ENCODE peak calls at places on chromosomes 11 and 22, in ten cellular contexts. One of them, this sample, is unnamed.
A peak's percentile ranks its signal among the peaks of the same experiment; 100 is the strongest.

GRCh38 chr11:123144707-123145106 is 50.3 kb downstream of the CLMP start:
- DNase-seq in fibroblast of pulmonary artery: no peak
- DNase-seq in HT-29: no peak
- DNase-seq in left ventricle myocardium inferior: no peak
- DNase-seq in amygdala: no peak
- DNase-seq in activated CD8-positive, alpha-beta memory T cell treated with anti-CD3 and anti-CD28 coated beads for 48 hours: no peak
- DNase-seq in tibial nerve: no peak
- DNase-seq in activated CD4-positive, alpha-beta T cell treated with anti-CD3 and anti-CD28 coated beads for 36 hours: no peak
- DNase-seq in activated T-cell treated with anti-CD3 and anti-CD28 coated beads for 1 hour: no peak
- DNase-seq in activated CD8-positive, alpha-beta T cell treated with anti-CD3 and anti-CD28 coated beads, Interleukin-2, amount 10 ng/mL, durations not matched to agents 7 days and 5 days: no peak
- DNase-seq in this sample: no peak

GRCh38 chr22:19844423-19845368 is 10.0 kb downstream of the GNB1L start:
- DNase-seq in activated CD8-positive, alpha-beta memory T cell treated with anti-CD3 and anti-CD28 coated beads for 48 hours: no peak
- DNase-seq in activated CD4-positive, alpha-beta T cell treated with anti-CD3 and anti-CD28 coated beads for 36 hours: peak; percentile 46
- DNase-seq in activated T-cell treated with anti-CD3 and anti-CD28 coated beads for 1 hour: no peak
- DNase-seq in fibroblast of pulmonary artery: peak; percentile 47
- DNase-seq in HT-29: no peak
- DNase-seq in amygdala: peak; percentile 54
- DNase-seq in tibial nerve: no peak
- DNase-seq in left ventricle myocardium inferior: peak; percentile 54
- DNase-seq in activated CD8-positive, alpha-beta T cell treated with anti-CD3 and anti-CD28 coated beads, Interleukin-2, amount 10 ng/mL, durations not matched to agents 7 days and 5 days: peak; percentile 46
- DNase-seq in this sample: peak; percentile 56

GRCh38 chr11:78796956-78797355 is 222.3 kb upstream of the NARS2 start:
- DNase-seq in activated T-cell treated with anti-CD3 and anti-CD28 coated beads for 1 hour: no peak
- DNase-seq in activated CD4-positive, alpha-beta T cell treated with anti-CD3 and anti-CD28 coated beads for 36 hours: no peak
- DNase-seq in tibial nerve: no peak
- DNase-seq in left ventricle myocardium inferior: no peak
- DNase-seq in amygdala: no peak
- DNase-seq in activated CD8-positive, alpha-beta T cell treated with anti-CD3 and anti-CD28 coated beads, Interleukin-2, amount 10 ng/mL, durations not matched to agents 7 days and 5 days: no peak
- DNase-seq in activated CD8-positive, alpha-beta memory T cell treated with anti-CD3 and anti-CD28 coated beads for 48 hours: no peak
- DNase-seq in HT-29: no peak
- DNase-seq in fibroblast of pulmonary artery: peak; percentile 88
- DNase-seq in this sample: peak; percentile 96

GRCh38 chr11:118241191-118242098 is 10.7 kb downstream of the MPZL3 start:
- DNase-seq in activated CD8-positive, alpha-beta T cell treated with anti-CD3 and anti-CD28 coated beads, Interleukin-2, amount 10 ng/mL, durations not matched to agents 7 days and 5 days: peak; percentile 81
- DNase-seq in left ventricle myocardium inferior: no peak
- DNase-seq in amygdala: no peak
- DNase-seq in activated CD4-positive, alpha-beta T cell treated with anti-CD3 and anti-CD28 coated beads for 36 hours: peak; percentile 82
- DNase-seq in fibroblast of pulmonary artery: peak; percentile 29
- DNase-seq in HT-29: peak; percentile 95
- DNase-seq in activated CD8-positive, alpha-beta memory T cell treated with anti-CD3 and anti-CD28 coated beads for 48 hours: no peak
- DNase-seq in tibial nerve: no peak
- DNase-seq in activated T-cell treated with anti-CD3 and anti-CD28 coated beads for 1 hour: peak; percentile 39
- DNase-seq in this sample: peak; percentile 57

GRCh38 chr11:95074806-95075563 is 8.3 kb downstream of the SRSF8 start:
- DNase-seq in activated CD4-positive, alpha-beta T cell treated with anti-CD3 and anti-CD28 coated beads for 36 hours: no peak
- DNase-seq in activated CD8-positive, alpha-beta memory T cell treated with anti-CD3 and anti-CD28 coated beads for 48 hours: no peak
- DNase-seq in HT-29: peak; percentile 55
- DNase-seq in tibial nerve: peak; percentile 42
- DNase-seq in activated CD8-positive, alpha-beta T cell treated with anti-CD3 and anti-CD28 coated beads, Interleukin-2, amount 10 ng/mL, durations not matched to agents 7 days and 5 days: peak; percentile 18
- DNase-seq in left ventricle myocardium inferior: peak; percentile 78
- DNase-seq in fibroblast of pulmonary artery: peak; percentile 53
- DNase-seq in amygdala: peak; percentile 16
- DNase-seq in activated T-cell treated with anti-CD3 and anti-CD28 coated beads for 1 hour: no peak
- DNase-seq in this sample: peak; percentile 38

GRCh38 chr22:22928666-22929380 is 41.2 kb downstream of the IGLL5 start:
- DNase-seq in HT-29: no peak
- DNase-seq in activated CD8-positive, alpha-beta T cell treated with anti-CD3 and anti-CD28 coated beads, Interleukin-2, amount 10 ng/mL, durations not matched to agents 7 days and 5 days: peak; percentile 70
- DNase-seq in tibial nerve: no peak
- DNase-seq in activated T-cell treated with anti-CD3 and anti-CD28 coated beads for 1 hour: peak; percentile 6
- DNase-seq in amygdala: no peak
- DNase-seq in activated CD8-positive, alpha-beta memory T cell treated with anti-CD3 and anti-CD28 coated beads for 48 hours: no peak
- DNase-seq in activated CD4-positive, alpha-beta T cell treated with anti-CD3 and anti-CD28 coated beads for 36 hours: peak; percentile 72
- DNase-seq in fibroblast of pulmonary artery: peak; percentile 33
- DNase-seq in left ventricle myocardium inferior: peak; percentile 27
- DNase-seq in this sample: peak; percentile 27

GRCh38 chr11:104694259-104695070 is 203.8 kb downstream of the CASP12 start:
- DNase-seq in activated CD8-positive, alpha-beta T cell treated with anti-CD3 and anti-CD28 coated beads, Interleukin-2, amount 10 ng/mL, durations not matched to agents 7 days and 5 days: no peak
- DNase-seq in activated CD8-positive, alpha-beta memory T cell treated with anti-CD3 and anti-CD28 coated beads for 48 hours: no peak
- DNase-seq in tibial nerve: no peak
- DNase-seq in left ventricle myocardium inferior: no peak
- DNase-seq in fibroblast of pulmonary artery: peak; percentile 63
- DNase-seq in activated CD4-positive, alpha-beta T cell treated with anti-CD3 and anti-CD28 coated beads for 36 hours: no peak
- DNase-seq in HT-29: peak; percentile 35
- DNase-seq in activated T-cell treated with anti-CD3 and anti-CD28 coated beads for 1 hour: no peak
- DNase-seq in amygdala: no peak
- DNase-seq in this sample: peak; percentile 75

GRCh38 chr11:13964771-13965074 is 2.2 kb downstream of the SPON1 start:
- DNase-seq in activated CD8-positive, alpha-beta memory T cell treated with anti-CD3 and anti-CD28 coated beads for 48 hours: no peak
- DNase-seq in HT-29: peak; percentile 29
- DNase-seq in fibroblast of pulmonary artery: no peak
- DNase-seq in tibial nerve: no peak
- DNase-seq in activated T-cell treated with anti-CD3 and anti-CD28 coated beads for 1 hour: no peak
- DNase-seq in amygdala: no peak
- DNase-seq in left ventricle myocardium inferior: no peak
- DNase-seq in activated CD8-positive, alpha-beta T cell treated with anti-CD3 and anti-CD28 coated beads, Interleukin-2, amount 10 ng/mL, durations not matched to agents 7 days and 5 days: no peak
- DNase-seq in activated CD4-positive, alpha-beta T cell treated with anti-CD3 and anti-CD28 coated beads for 36 hours: no peak
- DNase-seq in this sample: no peak

GRCh38 chr11:68659158-68659921 is 25.0 kb upstream of the GAL start:
- DNase-seq in tibial nerve: peak; percentile 94
- DNase-seq in amygdala: peak; percentile 19
- DNase-seq in activated CD4-positive, alpha-beta T cell treated with anti-CD3 and anti-CD28 coated beads for 36 hours: no peak
- DNase-seq in HT-29: no peak
- DNase-seq in activated CD8-positive, alpha-beta T cell treated with anti-CD3 and anti-CD28 coated beads, Interleukin-2, amount 10 ng/mL, durations not matched to agents 7 days and 5 days: no peak
- DNase-seq in left ventricle myocardium inferior: peak; percentile 66
- DNase-seq in fibroblast of pulmonary artery: peak; percentile 98
- DNase-seq in activated T-cell treated with anti-CD3 and anti-CD28 coated beads for 1 hour: no peak
- DNase-seq in activated CD8-positive, alpha-beta memory T cell treated with anti-CD3 and anti-CD28 coated beads for 48 hours: no peak
- DNase-seq in this sample: peak; percentile 99

GRCh38 chr11:86134580-86135318 is 65.9 kb upstream of the PICALM start:
- DNase-seq in activated CD8-positive, alpha-beta memory T cell treated with anti-CD3 and anti-CD28 coated beads for 48 hours: no peak
- DNase-seq in left ventricle myocardium inferior: no peak
- DNase-seq in activated CD4-positive, alpha-beta T cell treated with anti-CD3 and anti-CD28 coated beads for 36 hours: no peak
- DNase-seq in HT-29: peak; percentile 84
- DNase-seq in tibial nerve: no peak
- DNase-seq in activated T-cell treated with anti-CD3 and anti-CD28 coated beads for 1 hour: no peak
- DNase-seq in activated CD8-positive, alpha-beta T cell treated with anti-CD3 and anti-CD28 coated beads, Interleukin-2, amount 10 ng/mL, durations not matched to agents 7 days and 5 days: no peak
- DNase-seq in fibroblast of pulmonary artery: no peak
- DNase-seq in amygdala: no peak
- DNase-seq in this sample: no peak

This sample was measured in fibroblast of lung.